ENCODE peak calls at places on chromosomes 3 and 15, in five cellular contexts. One of them, this sample, is unnamed.

GRCh38 chr3:44685128-44685800 is 27.2 kb upstream of the ZNF502 start:
- DNase-seq in activated gamma-delta T cell treated with Interleukin-2 at 50 U/mL for 16 hours: peak
- DNase-seq in activated CD4-positive, alpha-beta T cell treated with anti-CD3 and anti-CD28 coated beads for 48 hours: peak
- DNase-seq in dermis microvascular lymphatic vessel endothelial cell: peak
- DNase-seq in CD8-positive, alpha-beta memory T cell: peak
- DNase-seq in this sample: peak

GRCh38 chr15:22936577-22937472 is 43.3 kb downstream of the CYFIP1 start:
- DNase-seq in activated CD4-positive, alpha-beta T cell treated with anti-CD3 and anti-CD28 coated beads for 48 hours: no peak
- DNase-seq in dermis microvascular lymphatic vessel endothelial cell: no peak
- DNase-seq in activated gamma-delta T cell treated with Interleukin-2 at 50 U/mL for 16 hours: no peak
- DNase-seq in CD8-positive, alpha-beta memory T cell: no peak
- DNase-seq in this sample: no peak

GRCh38 chr15:97502038-97502437 is 458.5 kb upstream of the ARRDC4 start:
- DNase-seq in CD8-positive, alpha-beta memory T cell: no peak
- DNase-seq in activated gamma-delta T cell treated with Interleukin-2 at 50 U/mL for 16 hours: no peak
- DNase-seq in activated CD4-positive, alpha-beta T cell treated with anti-CD3 and anti-CD28 coated beads for 48 hours: no peak
- DNase-seq in dermis microvascular lymphatic vessel endothelial cell: peak
- DNase-seq in this sample: no peak

GRCh38 chr3:143226678-143227291 is 107.2 kb downstream of the CHST2 start:
- DNase-seq in CD8-positive, alpha-beta memory T cell: no peak
- DNase-seq in activated gamma-delta T cell treated with Interleukin-2 at 50 U/mL for 16 hours: no peak
- DNase-seq in activated CD4-positive, alpha-beta T cell treated with anti-CD3 and anti-CD28 coated beads for 48 hours: no peak
- DNase-seq in dermis microvascular lymphatic vessel endothelial cell: no peak
- DNase-seq in this sample: no peak

GRCh38 chr3:160090653-160091052 is 102.0 kb downstream of the IL12A start:
- DNase-seq in activated CD4-positive, alpha-beta T cell treated with anti-CD3 and anti-CD28 coated beads for 48 hours: no peak
- DNase-seq in activated gamma-delta T cell treated with Interleukin-2 at 50 U/mL for 16 hours: no peak
- DNase-seq in CD8-positive, alpha-beta memory T cell: no peak
- DNase-seq in dermis microvascular lymphatic vessel endothelial cell: no peak
- DNase-seq in this sample: no peak

GRCh38 chr3:44128057-44128775 is 113.5 kb upstream of the TOPAZ1 start:
- DNase-seq in dermis microvascular lymphatic vessel endothelial cell: no peak
- DNase-seq in activated gamma-delta T cell treated with Interleukin-2 at 50 U/mL for 16 hours: no peak
- DNase-seq in activated CD4-positive, alpha-beta T cell treated with anti-CD3 and anti-CD28 coated beads for 48 hours: no peak
- DNase-seq in CD8-positive, alpha-beta memory T cell: no peak
- DNase-seq in this sample: no peak

GRCh38 chr15:93040288-93041158 is 48.5 kb downstream of the RGMA start:
- DNase-seq in activated gamma-delta T cell treated with Interleukin-2 at 50 U/mL for 16 hours: no peak
- DNase-seq in dermis microvascular lymphatic vessel endothelial cell: no peak
- DNase-seq in activated CD4-positive, alpha-beta T cell treated with anti-CD3 and anti-CD28 coated beads for 48 hours: no peak
- DNase-seq in CD8-positive, alpha-beta memory T cell: no peak
- DNase-seq in this sample: no peak

GRCh38 chr3:101962055-101962454 is 112.7 kb downstream of the NFKBIZ start:
- DNase-seq in dermis microvascular lymphatic vessel endothelial cell: no peak
- DNase-seq in activated gamma-delta T cell treated with Interleukin-2 at 50 U/mL for 16 hours: no peak
- DNase-seq in activated CD4-positive, alpha-beta T cell treated with anti-CD3 and anti-CD28 coated beads for 48 hours: no peak
- DNase-seq in CD8-positive, alpha-beta memory T cell: no peak
- DNase-seq in this sample: no peak

GRCh38 chr3:57298041-57298440 is 5.6 kb upstream of the ASB14 start:
- DNase-seq in dermis microvascular lymphatic vessel endothelial cell: no peak
- DNase-seq in CD8-positive, alpha-beta memory T cell: no peak
- DNase-seq in activated CD4-positive, alpha-beta T cell treated with anti-CD3 and anti-CD28 coated beads for 48 hours: peak
- DNase-seq in activated gamma-delta T cell treated with Interleukin-2 at 50 U/mL for 16 hours: no peak
- DNase-seq in this sample: no peak

GRCh38 chr3:150823277-150823676 is 60.3 kb upstream of the SIAH2 start:
- DNase-seq in activated gamma-delta T cell treated with Interleukin-2 at 50 U/mL for 16 hours: no peak
- DNase-seq in CD8-positive, alpha-beta memory T cell: no peak
- DNase-seq in activated CD4-positive, alpha-beta T cell treated with anti-CD3 and anti-CD28 coated beads for 48 hours: no peak
- DNase-seq in dermis microvascular lymphatic vessel endothelial cell: no peak
- DNase-seq in this sample: no peak

GRCh38 chr3:9396301-9396631 is 1.1 kb upstream of the SETD5 start:
- DNase-seq in activated CD4-positive, alpha-beta T cell treated with anti-CD3 and anti-CD28 coated beads for 48 hours: peak
- DNase-seq in dermis microvascular lymphatic vessel endothelial cell: no peak
- DNase-seq in activated gamma-delta T cell treated with Interleukin-2 at 50 U/mL for 16 hours: no peak
- DNase-seq in CD8-positive, alpha-beta memory T cell: peak
- DNase-seq in this sample: peak

GRCh38 chr3:129715854-129716253 is 109.4 kb upstream of the PLXND1 start:
- DNase-seq in activated CD4-positive, alpha-beta T cell treated with anti-CD3 and anti-CD28 coated beads for 48 hours: no peak
- DNase-seq in activated gamma-delta T cell treated with Interleukin-2 at 50 U/mL for 16 hours: no peak
- DNase-seq in dermis microvascular lymphatic vessel endothelial cell: no peak
- DNase-seq in CD8-positive, alpha-beta memory T cell: no peak
- DNase-seq in this sample: no peak

GRCh38 chr3:138781012-138781470 is 53.7 kb downstream of the PIK3CB start:
- DNase-seq in CD8-positive, alpha-beta memory T cell: peak
- DNase-seq in dermis microvascular lymphatic vessel endothelial cell: no peak
- DNase-seq in activated gamma-delta T cell treated with Interleukin-2 at 50 U/mL for 16 hours: peak
- DNase-seq in activated CD4-positive, alpha-beta T cell treated with anti-CD3 and anti-CD28 coated beads for 48 hours: peak
- DNase-seq in this sample: peak

GRCh38 chr15:99015677-99016568 is 8.3 kb upstream of the PGPEP1L start:
- DNase-seq in activated CD4-positive, alpha-beta T cell treated with anti-CD3 and anti-CD28 coated beads for 48 hours: no peak
- DNase-seq in CD8-positive, alpha-beta memory T cell: no peak
- DNase-seq in activated gamma-delta T cell treated with Interleukin-2 at 50 U/mL for 16 hours: no peak
- DNase-seq in dermis microvascular lymphatic vessel endothelial cell: no peak
- DNase-seq in this sample: no peak

GRCh38 chr3:46939578-46940405 is 36.8 kb downstream of the CCDC12 start:
- DNase-seq in CD8-positive, alpha-beta memory T cell: no peak
- DNase-seq in activated gamma-delta T cell treated with Interleukin-2 at 50 U/mL for 16 hours: no peak
- DNase-seq in dermis microvascular lymphatic vessel endothelial cell: no peak
- DNase-seq in activated CD4-positive, alpha-beta T cell treated with anti-CD3 and anti-CD28 coated beads for 48 hours: no peak
- DNase-seq in this sample: no peak

GRCh38 chr3:58058654-58059263 is 50.5 kb downstream of the FLNB start:
- DNase-seq in activated gamma-delta T cell treated with Interleukin-2 at 50 U/mL for 16 hours: no peak
- DNase-seq in CD8-positive, alpha-beta memory T cell: no peak
- DNase-seq in dermis microvascular lymphatic vessel endothelial cell: no peak
- DNase-seq in activated CD4-positive, alpha-beta T cell treated with anti-CD3 and anti-CD28 coated beads for 48 hours: no peak
- DNase-seq in this sample: no peak

GRCh38 chr15:51094606-51095569 is at the start of gene TNFAIP8L3:
- DNase-seq in CD8-positive, alpha-beta memory T cell: no peak
- DNase-seq in dermis microvascular lymphatic vessel endothelial cell: peak
- DNase-seq in activated gamma-delta T cell treated with Interleukin-2 at 50 U/mL for 16 hours: no peak
- DNase-seq in activated CD4-positive, alpha-beta T cell treated with anti-CD3 and anti-CD28 coated beads for 48 hours: no peak
- DNase-seq in this sample: no peak

GRCh38 chr15:82539690-82540054 is 585 bp downstream of the RPS17 start:
- DNase-seq in activated gamma-delta T cell treated with Interleukin-2 at 50 U/mL for 16 hours: no peak
- DNase-seq in dermis microvascular lymphatic vessel endothelial cell: no peak
- DNase-seq in activated CD4-positive, alpha-beta T cell treated with anti-CD3 and anti-CD28 coated beads for 48 hours: no peak
- DNase-seq in CD8-positive, alpha-beta memory T cell: no peak
- DNase-seq in this sample: no peak

GRCh38 chr3:113574213-113574612 is 41.9 kb downstream of the SIDT1 start:
- DNase-seq in activated gamma-delta T cell treated with Interleukin-2 at 50 U/mL for 16 hours: no peak
- DNase-seq in CD8-positive, alpha-beta memory T cell: no peak
- DNase-seq in activated CD4-positive, alpha-beta T cell treated with anti-CD3 and anti-CD28 coated beads for 48 hours: no peak
- DNase-seq in dermis microvascular lymphatic vessel endothelial cell: no peak
- DNase-seq in this sample: no peak

GRCh38 chr3:169497567-169498257 is 165.8 kb downstream of the MECOM start:
- DNase-seq in activated gamma-delta T cell treated with Interleukin-2 at 50 U/mL for 16 hours: no peak
- DNase-seq in dermis microvascular lymphatic vessel endothelial cell: peak
- DNase-seq in activated CD4-positive, alpha-beta T cell treated with anti-CD3 and anti-CD28 coated beads for 48 hours: no peak
- DNase-seq in CD8-positive, alpha-beta memory T cell: no peak
- DNase-seq in this sample: no peak

GRCh38 chr3:102295756-102296155 is 139.1 kb upstream of the ZPLD1 start:
- DNase-seq in dermis microvascular lymphatic vessel endothelial cell: no peak
- DNase-seq in activated CD4-positive, alpha-beta T cell treated with anti-CD3 and anti-CD28 coated beads for 48 hours: no peak
- DNase-seq in CD8-positive, alpha-beta memory T cell: no peak
- DNase-seq in activated gamma-delta T cell treated with Interleukin-2 at 50 U/mL for 16 hours: no peak
- DNase-seq in this sample: no peak

This sample was measured in T-helper 1 cell.